ENCODE peak calls at places on chromosomes 3 and 15, in ten cellular contexts. One of them, this sample, is unnamed.
A peak's percentile ranks its signal among the peaks of the same experiment; 100 is the strongest.

GRCh38 chr3:78917541-78917940 is 850.3 kb downstream of the ROBO1 start:
- DNase-seq in IMR-90: no peak
- DNase-seq in cardiac muscle cell: no peak
- DNase-seq in fibroblast of pulmonary artery: peak; percentile 30
- DNase-seq in lower lobe of right lung: no peak
- DNase-seq in brain microvascular endothelial cell: no peak
- DNase-seq in AG09309: no peak
- DNase-seq in heart left ventricle: no peak
- DNase-seq in adrenal gland: no peak
- DNase-seq in psoas muscle: no peak
- DNase-seq in this sample: no peak

GRCh38 chr3:99499235-99499798 is 139.1 kb upstream of the COL8A1 start:
- DNase-seq in IMR-90: peak; percentile 73
- DNase-seq in cardiac muscle cell: peak; percentile 57
- DNase-seq in fibroblast of pulmonary artery: peak; percentile 79
- DNase-seq in lower lobe of right lung: no peak
- DNase-seq in brain microvascular endothelial cell: peak; percentile 75
- DNase-seq in AG09309: no peak
- DNase-seq in heart left ventricle: peak; percentile 40
- DNase-seq in adrenal gland: peak; percentile 39
- DNase-seq in psoas muscle: no peak
- DNase-seq in this sample: peak; percentile 56

GRCh38 chr3:197749315-197749600 is 425 bp upstream of the FYTTD1 start:
- DNase-seq in IMR-90: peak; percentile 76
- DNase-seq in cardiac muscle cell: peak; percentile 65
- DNase-seq in fibroblast of pulmonary artery: peak; percentile 63
- DNase-seq in lower lobe of right lung: no peak
- DNase-seq in brain microvascular endothelial cell: peak; percentile 44
- DNase-seq in AG09309: no peak
- DNase-seq in heart left ventricle: no peak
- DNase-seq in adrenal gland: no peak
- DNase-seq in psoas muscle: no peak
- DNase-seq in this sample: peak; percentile 75

GRCh38 chr15:39497016-39497758 is 83.7 kb upstream of the THBS1 start:
- DNase-seq in IMR-90: no peak
- DNase-seq in cardiac muscle cell: no peak
- DNase-seq in fibroblast of pulmonary artery: no peak
- DNase-seq in lower lobe of right lung: no peak
- DNase-seq in brain microvascular endothelial cell: no peak
- DNase-seq in AG09309: no peak
- DNase-seq in heart left ventricle: no peak
- DNase-seq in adrenal gland: no peak
- DNase-seq in psoas muscle: no peak
- DNase-seq in this sample: no peak

GRCh38 chr3:152448091-152448490 is 179.4 kb downstream of the MBNL1 start:
- DNase-seq in IMR-90: no peak
- DNase-seq in cardiac muscle cell: no peak
- DNase-seq in fibroblast of pulmonary artery: no peak
- DNase-seq in lower lobe of right lung: no peak
- DNase-seq in brain microvascular endothelial cell: no peak
- DNase-seq in AG09309: no peak
- DNase-seq in heart left ventricle: no peak
- DNase-seq in adrenal gland: no peak
- DNase-seq in psoas muscle: no peak
- DNase-seq in this sample: no peak

GRCh38 chr3:158789592-158789991 is 12.3 kb upstream of the MFSD1 start:
- DNase-seq in IMR-90: peak; percentile 81
- DNase-seq in cardiac muscle cell: no peak
- DNase-seq in fibroblast of pulmonary artery: peak; percentile 79
- DNase-seq in lower lobe of right lung: no peak
- DNase-seq in brain microvascular endothelial cell: peak; percentile 83
- DNase-seq in AG09309: no peak
- DNase-seq in heart left ventricle: no peak
- DNase-seq in adrenal gland: no peak
- DNase-seq in psoas muscle: no peak
- DNase-seq in this sample: peak; percentile 55

GRCh38 chr15:27541581-27541980 is 557.5 kb downstream of the OCA2 start:
- DNase-seq in IMR-90: no peak
- DNase-seq in cardiac muscle cell: no peak
- DNase-seq in fibroblast of pulmonary artery: no peak
- DNase-seq in lower lobe of right lung: no peak
- DNase-seq in brain microvascular endothelial cell: no peak
- DNase-seq in AG09309: no peak
- DNase-seq in heart left ventricle: no peak
- DNase-seq in adrenal gland: no peak
- DNase-seq in psoas muscle: no peak
- DNase-seq in this sample: no peak

GRCh38 chr15:95032181-95032580 is 800.8 kb downstream of the MCTP2 start:
- DNase-seq in IMR-90: peak; percentile 4
- DNase-seq in cardiac muscle cell: no peak
- DNase-seq in fibroblast of pulmonary artery: no peak
- DNase-seq in lower lobe of right lung: no peak
- DNase-seq in brain microvascular endothelial cell: no peak
- DNase-seq in AG09309: no peak
- DNase-seq in heart left ventricle: no peak
- DNase-seq in adrenal gland: no peak
- DNase-seq in psoas muscle: no peak
- DNase-seq in this sample: no peak

GRCh38 chr3:16816048-16816780 is 68.5 kb upstream of the PLCL2 start:
- DNase-seq in IMR-90: no peak
- DNase-seq in cardiac muscle cell: no peak
- DNase-seq in fibroblast of pulmonary artery: no peak
- DNase-seq in lower lobe of right lung: no peak
- DNase-seq in brain microvascular endothelial cell: no peak
- DNase-seq in AG09309: no peak
- DNase-seq in heart left ventricle: no peak
- DNase-seq in adrenal gland: no peak
- DNase-seq in psoas muscle: no peak
- DNase-seq in this sample: peak; percentile 8

GRCh38 chr3:155079795-155080546 is at the start of gene MME:
- DNase-seq in IMR-90: peak; percentile 73
- DNase-seq in cardiac muscle cell: peak; percentile 70
- DNase-seq in fibroblast of pulmonary artery: peak; percentile 86
- DNase-seq in lower lobe of right lung: peak; percentile 69
- DNase-seq in brain microvascular endothelial cell: peak; percentile 27
- DNase-seq in AG09309: peak; percentile 45
- DNase-seq in heart left ventricle: peak; percentile 32
- DNase-seq in adrenal gland: peak; percentile 15
- DNase-seq in psoas muscle: peak; percentile 81
- DNase-seq in this sample: peak; percentile 90

GRCh38 chr15:38190501-38190900 is 62.1 kb upstream of the SPRED1 start:
- DNase-seq in IMR-90: no peak
- DNase-seq in cardiac muscle cell: no peak
- DNase-seq in fibroblast of pulmonary artery: no peak
- DNase-seq in lower lobe of right lung: no peak
- DNase-seq in brain microvascular endothelial cell: no peak
- DNase-seq in AG09309: no peak
- DNase-seq in heart left ventricle: no peak
- DNase-seq in adrenal gland: no peak
- DNase-seq in psoas muscle: no peak
- DNase-seq in this sample: no peak

GRCh38 chr3:119297169-119297568 is 3.0 kb downstream of the ARHGAP31 start:
- DNase-seq in IMR-90: peak; percentile 71
- DNase-seq in cardiac muscle cell: no peak
- DNase-seq in fibroblast of pulmonary artery: peak; percentile 67
- DNase-seq in lower lobe of right lung: no peak
- DNase-seq in brain microvascular endothelial cell: peak; percentile 51
- DNase-seq in AG09309: no peak
- DNase-seq in heart left ventricle: peak; percentile 59
- DNase-seq in adrenal gland: no peak
- DNase-seq in psoas muscle: no peak
- DNase-seq in this sample: peak; percentile 84

GRCh38 chr3:124246949-124247348 is 255.0 kb upstream of the ROPN1 start:
- DNase-seq in IMR-90: peak; percentile 25
- DNase-seq in cardiac muscle cell: peak; percentile 21
- DNase-seq in fibroblast of pulmonary artery: peak; percentile 39
- DNase-seq in lower lobe of right lung: no peak
- DNase-seq in brain microvascular endothelial cell: no peak
- DNase-seq in AG09309: no peak
- DNase-seq in heart left ventricle: no peak
- DNase-seq in adrenal gland: no peak
- DNase-seq in psoas muscle: no peak
- DNase-seq in this sample: peak; percentile 22

GRCh38 chr15:58748040-58748786 is 1.3 kb downstream of the ADAM10 start:
- DNase-seq in IMR-90: no peak
- DNase-seq in cardiac muscle cell: peak; percentile 24
- DNase-seq in fibroblast of pulmonary artery: no peak
- DNase-seq in lower lobe of right lung: no peak
- DNase-seq in brain microvascular endothelial cell: no peak
- DNase-seq in AG09309: no peak
- DNase-seq in heart left ventricle: no peak
- DNase-seq in adrenal gland: no peak
- DNase-seq in psoas muscle: no peak
- DNase-seq in this sample: no peak

GRCh38 chr3:186875708-186876107 is 33.2 kb downstream of the ADIPOQ start:
- DNase-seq in IMR-90: no peak
- DNase-seq in cardiac muscle cell: no peak
- DNase-seq in fibroblast of pulmonary artery: no peak
- DNase-seq in lower lobe of right lung: no peak
- DNase-seq in brain microvascular endothelial cell: no peak
- DNase-seq in AG09309: no peak
- DNase-seq in heart left ventricle: no peak
- DNase-seq in adrenal gland: no peak
- DNase-seq in psoas muscle: no peak
- DNase-seq in this sample: no peak
- TF ChIP-seq CTCF in IMR-90: no peak
- TF ChIP-seq CTCF in cardiac muscle cell: no peak
- TF ChIP-seq CTCF in fibroblast of pulmonary artery: no peak
- TF ChIP-seq CTCF in lower lobe of right lung: no peak
- TF ChIP-seq CTCF in brain microvascular endothelial cell: peak; percentile 11
- TF ChIP-seq CTCF in AG09309: no peak
- TF ChIP-seq CTCF in heart left ventricle: no peak
- TF ChIP-seq CTCF in adrenal gland: no peak
- TF ChIP-seq CTCF in psoas muscle: no peak
- TF ChIP-seq CTCF in this sample: no peak

GRCh38 chr3:191330309-191330712 is at the start of gene UTS2B:
- DNase-seq in IMR-90: peak; percentile 93
- DNase-seq in cardiac muscle cell: no peak
- DNase-seq in fibroblast of pulmonary artery: peak; percentile 85
- DNase-seq in lower lobe of right lung: no peak
- DNase-seq in brain microvascular endothelial cell: peak; percentile 73
- DNase-seq in AG09309: peak; percentile 35
- DNase-seq in heart left ventricle: no peak
- DNase-seq in adrenal gland: no peak
- DNase-seq in psoas muscle: no peak
- DNase-seq in this sample: peak; percentile 83

GRCh38 chr3:191336833-191337232 is 6.5 kb upstream of the UTS2B start:
- DNase-seq in IMR-90: no peak
- DNase-seq in cardiac muscle cell: no peak
- DNase-seq in fibroblast of pulmonary artery: no peak
- DNase-seq in lower lobe of right lung: no peak
- DNase-seq in brain microvascular endothelial cell: no peak
- DNase-seq in AG09309: no peak
- DNase-seq in heart left ventricle: no peak
- DNase-seq in adrenal gland: no peak
- DNase-seq in psoas muscle: no peak
- DNase-seq in this sample: no peak

GRCh38 chr3:191331443-191331842 is 1.1 kb upstream of the UTS2B start:
- DNase-seq in IMR-90: peak; percentile 66
- DNase-seq in cardiac muscle cell: no peak
- DNase-seq in fibroblast of pulmonary artery: peak; percentile 54
- DNase-seq in lower lobe of right lung: no peak
- DNase-seq in brain microvascular endothelial cell: no peak
- DNase-seq in AG09309: no peak
- DNase-seq in heart left ventricle: no peak
- DNase-seq in adrenal gland: no peak
- DNase-seq in psoas muscle: no peak
- DNase-seq in this sample: peak; percentile 52

GRCh38 chr3:191334359-191334893 is 4.1 kb upstream of the UTS2B start:
- DNase-seq in IMR-90: no peak
- DNase-seq in cardiac muscle cell: no peak
- DNase-seq in fibroblast of pulmonary artery: no peak
- DNase-seq in lower lobe of right lung: no peak
- DNase-seq in brain microvascular endothelial cell: no peak
- DNase-seq in AG09309: no peak
- DNase-seq in heart left ventricle: no peak
- DNase-seq in adrenal gland: no peak
- DNase-seq in psoas muscle: no peak
- DNase-seq in this sample: no peak

DNA sequence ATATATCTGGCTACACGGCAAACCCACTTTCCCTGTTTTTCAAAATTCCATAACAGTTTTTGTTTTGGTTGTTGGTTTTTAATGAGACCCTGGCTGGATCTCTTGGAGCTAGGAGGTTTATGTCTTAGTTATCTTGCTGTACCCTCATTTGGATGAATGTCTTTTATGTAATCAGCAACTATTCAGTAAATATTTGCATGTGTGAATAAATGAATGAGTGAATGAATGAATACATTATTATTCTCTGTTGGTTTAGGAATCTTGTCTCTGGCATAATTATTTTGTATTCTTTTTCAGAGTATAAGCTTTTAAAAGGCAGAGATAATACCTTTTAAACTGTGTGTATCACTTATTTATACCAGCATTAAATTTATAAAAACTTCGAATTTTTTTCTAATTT is 3.2 kb upstream of the UTS2B start:
- DNase-seq in IMR-90: no peak
- DNase-seq in cardiac muscle cell: no peak
- DNase-seq in fibroblast of pulmonary artery: no peak
- DNase-seq in lower lobe of right lung: no peak
- DNase-seq in brain microvascular endothelial cell: no peak
- DNase-seq in AG09309: no peak
- DNase-seq in heart left ventricle: no peak
- DNase-seq in adrenal gland: no peak
- DNase-seq in psoas muscle: no peak
- DNase-seq in this sample: no peak
- H3K4me3 ChIP-seq in IMR-90: no peak overlapping the region
- H3K4me3 ChIP-seq in cardiac muscle cell: no peak overlapping the region
- H3K4me3 ChIP-seq in fibroblast of pulmonary artery: no peak overlapping the region
- H3K4me3 ChIP-seq in lower lobe of right lung: no peak overlapping the region
- H3K4me3 ChIP-seq in brain microvascular endothelial cell: no peak overlapping the region
- H3K4me3 ChIP-seq in AG09309: no peak overlapping the region
- H3K4me3 ChIP-seq in heart left ventricle: no peak overlapping the region
- H3K4me3 ChIP-seq in adrenal gland: no peak overlapping the region
- H3K4me3 ChIP-seq in psoas muscle: no peak overlapping the region
- H3K4me3 ChIP-seq in this sample: no peak overlapping the region

DNA sequence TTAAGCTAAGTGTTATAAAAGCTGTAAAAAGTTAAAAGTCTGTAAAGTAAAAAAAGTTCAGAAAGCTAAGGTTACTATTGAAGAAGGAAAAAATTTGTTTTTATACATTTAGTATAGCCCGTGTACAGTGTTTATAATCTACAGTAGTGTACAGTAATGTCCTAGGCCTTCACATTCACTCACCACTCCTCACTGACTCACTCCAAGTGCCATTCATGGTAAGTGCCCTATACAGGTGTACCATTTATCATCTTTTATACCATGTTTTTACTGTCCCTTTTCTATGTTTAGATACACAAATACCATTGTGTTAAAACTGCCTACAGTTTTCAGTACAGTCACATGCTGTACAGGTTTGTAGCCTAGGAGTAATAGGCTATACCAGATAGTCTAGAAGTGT is 8.8 kb downstream of the CCDC71 start:
- DNase-seq in IMR-90: no peak
- DNase-seq in cardiac muscle cell: no peak
- DNase-seq in fibroblast of pulmonary artery: no peak
- DNase-seq in lower lobe of right lung: no peak
- DNase-seq in brain microvascular endothelial cell: no peak
- DNase-seq in AG09309: no peak
- DNase-seq in heart left ventricle: no peak
- DNase-seq in adrenal gland: no peak
- DNase-seq in psoas muscle: no peak
- DNase-seq in this sample: no peak
- TF ChIP-seq CTCF in IMR-90: no peak
- TF ChIP-seq CTCF in cardiac muscle cell: no peak
- TF ChIP-seq CTCF in fibroblast of pulmonary artery: no peak
- TF ChIP-seq CTCF in lower lobe of right lung: no peak
- TF ChIP-seq CTCF in brain microvascular endothelial cell: no peak
- TF ChIP-seq CTCF in AG09309: no peak
- TF ChIP-seq CTCF in heart left ventricle: no peak
- TF ChIP-seq CTCF in adrenal gland: no peak
- TF ChIP-seq CTCF in psoas muscle: no peak
- TF ChIP-seq CTCF in this sample: no peak

GRCh38 chr3:32882180-32882579 is 64.4 kb downstream of the TRIM71 start:
- DNase-seq in IMR-90: no peak
- DNase-seq in cardiac muscle cell: no peak
- DNase-seq in fibroblast of pulmonary artery: no peak
- DNase-seq in lower lobe of right lung: no peak
- DNase-seq in brain microvascular endothelial cell: no peak
- DNase-seq in AG09309: no peak
- DNase-seq in heart left ventricle: no peak
- DNase-seq in adrenal gland: no peak
- DNase-seq in psoas muscle: no peak
- DNase-seq in this sample: no peak
- H3K4me3 ChIP-seq in IMR-90: no peak overlapping the region
- H3K4me3 ChIP-seq in cardiac muscle cell: no peak overlapping the region
- H3K4me3 ChIP-seq in fibroblast of pulmonary artery: no peak overlapping the region
- H3K4me3 ChIP-seq in lower lobe of right lung: no peak overlapping the region
- H3K4me3 ChIP-seq in brain microvascular endothelial cell: no peak overlapping the region
- H3K4me3 ChIP-seq in AG09309: no peak overlapping the region
- H3K4me3 ChIP-seq in heart left ventricle: no peak overlapping the region
- H3K4me3 ChIP-seq in adrenal gland: no peak overlapping the region
- H3K4me3 ChIP-seq in psoas muscle: no peak overlapping the region
- H3K4me3 ChIP-seq in this sample: no peak overlapping the region